ENCODE peak calls at places on chromosomes 7 and 10, in four cellular contexts. G is tibial nerve, X is heart left ventricle, V is IMR-90. K is an unnamed sample.

GRCh38 chr7:117385340-117386124 is 41.8 kb downstream of the ASZ1 start:
- DNase-seq in G (no peak), X (no peak), V (peak; percentile 53), K (no peak)

GRCh38 chr7:141700848-141701371 is 1.1 kb downstream of the DENND11 start:
- DNase-seq in G (no peak), X (no peak), V (no peak), K (no peak)

GRCh38 chr10:97335188-97335619 is 675 bp upstream of the FRAT2 start:
- DNase-seq in G (no peak), X (no peak), V (no peak), K (no peak)

GRCh38 chr10:97921581-97922377 is 72.1 kb downstream of the GOLGA7B start:
- DNase-seq in G (no peak), X (peak; percentile 70), V (peak; percentile 1), K (no peak)

GRCh38 chr10:78956391-78956790 is 112.4 kb upstream of the ZMIZ1 start:
- DNase-seq in G (no peak), X (no peak), V (no peak), K (no peak)

GRCh38 chr7:54546081-54546985 is 4.2 kb downstream of the VSTM2A start:
- DNase-seq in G (no peak), X (no peak), V (no peak), K (no peak)

GRCh38 chr10:22723783-22724182 is 9.4 kb upstream of the PIP4K2A start:
- DNase-seq in G (no peak), X (no peak), V (no peak), K (no peak)

GRCh38 chr7:38127216-38128207 is 50.5 kb upstream of the STARD3NL start:
- DNase-seq in G (no peak), X (no peak), V (no peak), K (peak; percentile 28)

GRCh38 chr7:93945756-93946540 is 24.4 kb downstream of the GNG11 start:
- DNase-seq in G (no peak), X (no peak), V (no peak), K (peak; percentile 30)

GRCh38 chr7:47371733-47372368 is 210.1 kb downstream of the TNS3 start:
- DNase-seq in G (peak; percentile 42), X (peak; percentile 90), V (peak; percentile 65), K (peak; percentile 68)

GRCh38 chr7:17302575-17303142 is 4.2 kb downstream of the AHR start:
- DNase-seq in G (no peak), X (no peak), V (peak; percentile 18), K (peak; percentile 20)

GRCh38 chr7:111138196-111138569 is 47.3 kb downstream of the LRRN3 start:
- DNase-seq in G (peak; percentile 26), X (no peak), V (peak; percentile 57), K (no peak)

GRCh38 chr7:25669300-25669781 is 441.1 kb upstream of the NPVF start:
- DNase-seq in G (no peak), X (no peak), V (no peak), K (no peak)

GRCh38 chr10:5589071-5589962 is 64.6 kb downstream of the CALML3 start:
- DNase-seq in G (no peak), X (no peak), V (no peak), K (no peak)

GRCh38 chr10:99346247-99346646 is 17.1 kb downstream of the CNNM1 start:
- DNase-seq in G (no peak), X (no peak), V (peak; percentile 76), K (no peak)

GRCh38 chr10:31774291-31774900 is 154.2 kb downstream of the ARHGAP12 start:
- DNase-seq in G (no peak), X (no peak), V (peak; percentile 35), K (no peak)

GRCh38 chr10:4820804-4821401 is 5.1 kb upstream of the AKR1E2 start:
- DNase-seq in G (peak; percentile 60), X (no peak), V (no peak), K (no peak)

GRCh38 chr10:69636626-69637550 is 6.8 kb downstream of the FAM241B start:
- DNase-seq in G (no peak), X (no peak), V (no peak), K (no peak)

GRCh38 chr7:38318803-38319416 is 45.5 kb upstream of the TARP start:
- DNase-seq in G (peak; percentile 40), X (no peak), V (peak; percentile 81), K (peak; percentile 34)

GRCh38 chr10:119205926-119206602 is 1.3 kb upstream of the GRK5 start:
- DNase-seq in G (peak; percentile 50), X (peak; percentile 88), V (no peak), K (no peak)

GRCh38 chr7:135928136-135928535 is 49.0 kb downstream of the MTPN start:
- DNase-seq in G (no peak), X (no peak), V (no peak), K (no peak)

GRCh38 chr10:62162261-62162660 is 106.4 kb downstream of the RTKN2 start:
- DNase-seq in G (no peak), X (no peak), V (no peak), K (no peak)

GRCh38 chr10:47257396-47258120 is 42.4 kb upstream of the GDF10 start:
- DNase-seq in G (no peak), X (no peak), V (peak; percentile 65), K (no peak)

GRCh38 chr10:14540062-14540461 is 209.3 kb upstream of the FRMD4A start:
- DNase-seq in G (no peak), X (no peak), V (no peak), K (no peak)

GRCh38 chr7:28106316-28106957 is 74.2 kb downstream of the JAZF1 start:
- DNase-seq in G (no peak), X (no peak), V (peak; percentile 93), K (no peak)

GRCh38 chr10:93236378-93237040 is 162.8 kb downstream of the CYP26A1 start:
- DNase-seq in G (no peak), X (no peak), V (no peak), K (no peak)

GRCh38 chr10:104255244-104255981 is 721 bp downstream of the GSTO1 start:
- DNase-seq in G (peak; percentile 56), X (no peak), V (peak; percentile 90), K (peak; percentile 74)
- TF ChIP-seq POLR2A in G (peak; percentile 49), X (no peak), V (peak; percentile 91), K (peak; percentile 60)

DNA sequence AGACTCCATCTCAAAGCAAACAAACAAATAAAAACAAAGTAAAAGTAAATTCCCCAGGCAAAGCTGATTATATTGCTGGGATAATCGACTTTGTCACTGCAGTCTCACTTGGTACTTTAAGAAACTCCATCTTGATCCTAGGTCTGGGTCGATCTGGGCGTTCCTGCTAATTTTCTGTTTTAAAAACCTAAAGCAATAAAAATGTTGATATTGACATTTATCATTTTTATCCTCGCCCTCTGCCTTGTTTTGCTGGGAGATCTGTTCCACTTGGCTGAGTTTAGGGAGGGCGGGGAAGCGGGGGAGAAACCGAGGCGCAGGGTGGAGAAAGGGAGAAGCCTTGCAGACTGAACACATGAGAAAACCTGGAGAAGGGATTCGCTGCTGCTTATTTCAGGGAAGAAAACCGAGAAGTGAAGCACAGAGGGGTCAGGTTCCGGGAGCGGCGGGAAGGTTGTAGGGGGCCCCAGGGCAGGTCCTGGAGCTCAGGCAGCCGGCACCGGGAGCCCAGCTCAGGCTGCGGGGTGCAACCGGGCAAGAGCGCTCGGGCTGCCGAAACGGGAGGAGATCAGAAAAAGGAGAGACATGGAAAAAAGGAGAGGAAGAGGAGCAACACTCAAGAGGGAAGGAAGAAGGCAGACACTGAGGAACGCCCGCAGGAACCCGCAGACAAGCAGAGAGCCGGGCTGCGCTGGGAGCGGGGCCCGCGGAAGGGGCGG is 27.4 kb upstream of the KMT2C start:
- DNase-seq in G (no peak), X (no peak), V (peak; percentile 55), K (no peak)
- TF ChIP-seq POLR2A in G (peak; percentile 65), X (peak; percentile 16), V (no peak), K (no peak)

DNA sequence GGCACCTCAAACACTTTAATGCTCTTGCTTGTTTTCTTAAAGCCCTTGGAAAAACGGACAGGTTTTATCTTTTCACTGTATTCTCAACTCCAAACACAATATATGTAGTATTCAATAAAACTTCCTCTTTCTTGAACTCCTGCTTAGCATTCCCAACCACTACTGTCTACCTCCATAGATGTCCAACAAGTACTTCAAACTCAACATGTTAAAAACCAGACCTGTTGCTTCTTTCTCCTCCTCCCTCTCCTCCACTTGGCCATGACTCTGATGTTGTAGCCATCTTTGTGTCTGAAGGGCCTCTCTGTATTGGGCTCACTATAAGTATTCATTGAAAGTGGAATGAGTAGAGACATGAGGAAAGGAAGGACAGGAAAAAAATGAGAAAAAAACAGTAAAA is 16.2 kb upstream of the COL17A1 start:
- DNase-seq in G (no peak), X (no peak), V (no peak), K (no peak)
- TF ChIP-seq POLR2A in G (no peak), X (no peak), V (no peak), K (no peak)

GRCh38 chr10:18142151-18142550 is 1.9 kb downstream of the CACNB2 start:
- DNase-seq in G (no peak), X (no peak), V (no peak), K (no peak)

GRCh38 chr10:18140149-18140956 is at the start of gene CACNB2:
- DNase-seq in G (no peak), X (peak; percentile 83), V (peak; percentile 51), K (no peak)

GRCh38 chr10:18137111-18137510 is 3.1 kb upstream of the CACNB2 start:
- DNase-seq in G (no peak), X (no peak), V (no peak), K (no peak)

GRCh38 chr10:18144928-18145327 is 4.7 kb downstream of the CACNB2 start:
- DNase-seq in G (no peak), X (peak; percentile 72), V (no peak), K (no peak)

DNA sequence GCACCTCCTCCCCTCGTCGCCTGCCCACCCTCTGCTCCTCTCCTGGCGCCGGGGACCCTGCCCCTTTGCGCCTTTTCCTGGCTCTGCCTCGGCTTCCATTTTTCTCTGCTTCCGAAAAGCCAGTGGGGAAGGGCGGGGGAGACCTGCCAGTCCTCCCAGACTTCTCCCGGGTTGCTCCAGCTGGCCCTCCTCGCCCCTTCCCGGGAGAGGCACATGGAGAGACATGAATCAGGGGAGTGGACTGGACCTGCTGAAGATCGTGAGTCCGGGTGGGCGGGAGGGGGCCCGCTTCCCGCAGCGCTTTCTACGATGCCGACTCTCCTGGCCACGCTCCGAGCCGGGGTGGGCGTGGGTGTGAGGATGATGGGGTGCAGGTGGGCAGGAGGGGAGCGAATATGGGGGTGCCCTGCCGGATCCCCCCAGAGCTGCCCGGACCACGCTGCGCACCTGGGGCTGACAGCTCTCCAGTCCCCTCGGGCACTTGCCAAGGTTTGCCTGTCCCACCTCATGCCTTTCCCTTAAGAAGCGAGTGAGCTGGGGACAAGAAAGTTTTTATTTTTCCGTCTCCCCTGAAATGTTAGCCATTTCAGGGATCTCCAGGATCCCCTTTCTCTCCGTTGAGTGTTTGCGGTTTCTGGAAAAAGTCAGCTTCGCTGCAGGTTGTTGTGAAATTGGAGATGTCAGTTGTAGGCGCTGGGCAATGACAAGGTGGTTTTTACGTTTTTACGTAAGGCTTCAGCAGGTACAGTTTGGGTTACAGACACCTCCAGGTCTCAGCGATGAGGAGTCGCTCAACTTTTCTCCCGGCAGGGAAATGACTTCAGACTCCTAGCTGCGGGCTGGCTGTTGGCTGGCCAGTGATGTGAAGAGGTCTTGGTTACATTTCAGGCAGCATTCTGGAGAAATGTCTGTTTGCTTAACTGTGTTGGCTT is 999 bp downstream of the CACNB2 start:
- DNase-seq in G (no peak), X (peak; percentile 49), V (no peak), K (no peak)
- TF ChIP-seq POLR2A in G (no peak), X (no peak), V (no peak), K (no peak)

DNA sequence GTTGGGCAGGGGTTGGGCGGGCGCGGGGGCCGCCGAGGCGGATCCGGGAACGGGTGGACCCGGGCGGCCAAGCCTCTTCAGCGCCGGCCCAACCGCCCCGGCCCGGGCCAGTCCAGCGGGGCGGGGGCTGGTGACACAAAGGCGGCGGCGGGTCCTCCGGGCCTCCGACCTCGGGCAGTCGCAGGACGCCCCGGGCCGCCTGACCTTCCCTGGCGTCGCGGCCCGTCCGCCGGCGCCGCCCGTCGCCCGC is 54.2 kb downstream of the METTL2B start:
- DNase-seq in G (peak; percentile 6), X (no peak), V (no peak), K (no peak)
- TF ChIP-seq POLR2A in G (no peak), X (no peak), V (peak; percentile 87), K (peak; percentile 44)